ENCODE peak calls at places on chromosomes 3 and 15, in four cellular contexts. O is WTC11, S is HepG2, H is K562. I is an unnamed sample.

GRCh38 chr3:164752814-164753213 is 325.5 kb downstream of the SI start:
- DNase-seq in O (no peak), S (no peak), H (no peak), I (no peak)

GRCh38 chr3:4421121-4421520 is 45.9 kb downstream of the SUMF1 start:
- DNase-seq in O (no peak), S (no peak), H (peak), I (peak)

GRCh38 chr3:71583569-71584215 is at the start of gene FOXP1:
- DNase-seq in O (peak), S (peak), H (peak), I (peak)

GRCh38 chr3:12644297-12644937 is 19.5 kb downstream of the RAF1 start:
- DNase-seq in O (no peak), S (no peak), H (no peak), I (no peak)

GRCh38 chr3:151440940-151441339 is 19.9 kb downstream of the IGSF10 start:
- DNase-seq in O (no peak), S (no peak), H (no peak), I (no peak)

GRCh38 chr3:154304116-154304786 is 20.0 kb downstream of the DHX36 start:
- DNase-seq in O (no peak), S (no peak), H (no peak), I (no peak)

GRCh38 chr3:76028816-76029215 is 243.5 kb upstream of the ZNF717 start:
- DNase-seq in O (no peak), S (no peak), H (no peak), I (no peak)

GRCh38 chr3:102018544-102018943 is 169.2 kb downstream of the NFKBIZ start:
- DNase-seq in O (no peak), S (no peak), H (no peak), I (no peak)

GRCh38 chr3:193796089-193796488 is 203.1 kb downstream of the OPA1 start:
- DNase-seq in O (no peak), S (no peak), H (peak), I (no peak)

GRCh38 chr3:120773932-120774331 is 31.4 kb downstream of the GTF2E1 start:
- DNase-seq in O (no peak), S (no peak), H (peak), I (no peak)

GRCh38 chr15:68818088-68818670 is 2.5 kb downstream of the ANP32A start:
- DNase-seq in O (peak), S (peak), H (peak), I (peak)

GRCh38 chr3:55534876-55535275 is 47.8 kb upstream of the WNT5A start:
- DNase-seq in O (no peak), S (no peak), H (no peak), I (no peak)

GRCh38 chr3:126057547-126057819 is 26.4 kb downstream of the SLC41A3 start:
- DNase-seq in O (no peak), S (no peak), H (no peak), I (no peak)

GRCh38 chr3:32310918-32311839 is 72.7 kb downstream of the CMTM8 start:
- DNase-seq in O (no peak), S (peak), H (no peak), I (no peak)

GRCh38 chr3:184757010-184757651 is 45.3 kb upstream of the MAGEF1 start:
- DNase-seq in O (no peak), S (no peak), H (no peak), I (no peak)

DNA sequence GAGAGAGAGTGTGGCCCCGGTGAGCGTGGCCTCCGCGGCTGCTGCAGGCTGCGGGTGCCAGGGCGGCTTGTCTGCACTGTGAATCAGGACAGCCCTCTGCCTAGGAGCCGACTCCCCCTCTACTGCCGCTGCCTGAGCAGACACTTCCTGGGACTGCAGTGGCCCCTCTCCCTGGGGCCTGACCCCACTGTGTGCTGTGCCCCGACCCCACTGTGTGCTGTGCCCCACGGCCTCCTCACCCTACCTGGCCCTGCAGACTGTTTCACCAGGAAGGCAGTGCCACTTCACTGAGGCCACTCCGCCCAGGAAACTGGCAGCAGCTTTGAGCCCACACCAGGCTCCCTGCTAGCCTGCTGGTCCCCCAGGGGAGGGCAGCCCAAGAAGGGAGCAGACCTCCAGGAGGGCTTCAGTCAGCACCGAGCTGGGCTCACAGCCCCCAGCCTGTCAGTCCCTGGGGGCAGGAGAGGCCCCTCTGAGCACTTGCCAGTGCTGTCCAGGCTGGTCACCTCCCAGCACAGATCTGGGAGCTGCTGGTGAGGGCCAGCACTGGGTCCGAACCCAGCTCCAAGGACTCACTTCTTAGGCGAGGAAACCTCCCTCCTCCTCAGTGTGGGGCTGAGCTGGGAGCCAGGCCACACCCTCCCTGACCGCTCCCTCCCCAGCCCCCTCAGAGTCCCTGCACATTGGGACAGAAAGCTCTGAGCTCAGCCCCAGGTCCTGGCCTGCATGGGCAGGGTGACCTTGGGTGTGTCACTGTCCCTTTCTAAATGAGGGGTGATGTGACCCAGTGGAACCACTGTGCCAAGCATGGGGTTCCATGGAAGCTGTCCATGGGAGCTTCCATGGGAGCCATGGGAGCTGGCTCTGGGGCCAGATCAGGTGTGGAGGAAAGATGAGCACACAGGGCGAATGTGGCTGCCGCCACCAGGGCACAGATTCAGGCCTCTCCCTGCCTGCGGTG is 56.8 kb downstream of the DNAJB8 start:
- DNase-seq in O (no peak), S (no peak), H (peak), I (no peak)
- TF ChIP-seq HMGXB4 in O (no peak), S (no peak), H (no peak), I (no peak)

GRCh38 chr3:118688396-118688884 is 346.2 kb downstream of the IGSF11 start:
- DNase-seq in O (no peak), S (no peak), H (no peak), I (no peak)

GRCh38 chr3:118683636-118684035 is 351.0 kb downstream of the IGSF11 start:
- DNase-seq in O (no peak), S (no peak), H (no peak), I (no peak)

DNA sequence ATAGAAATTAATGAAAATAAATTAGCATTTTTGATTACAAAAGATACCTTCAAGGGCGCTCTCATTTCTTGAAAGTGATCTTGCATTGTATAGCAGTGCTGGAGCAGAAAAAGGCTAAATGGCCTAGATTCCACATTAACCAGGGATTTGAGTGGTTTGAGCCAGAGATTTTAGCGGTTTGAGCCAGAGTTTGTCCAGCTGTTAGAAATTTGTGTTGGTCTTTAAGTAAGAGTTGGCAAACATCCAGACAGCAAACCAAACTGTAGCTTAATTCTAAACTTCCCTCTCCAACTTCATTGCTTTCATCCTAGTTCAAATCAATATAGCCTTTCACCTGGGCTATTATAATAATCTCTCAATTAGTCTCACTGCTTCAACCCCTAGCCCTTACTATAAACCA is 351.7 kb downstream of the IGSF11 start:
- DNase-seq in O (no peak), S (no peak), H (no peak), I (no peak)
- TF ChIP-seq HMGXB4 in O (no peak), S (no peak), H (no peak), I (no peak)

GRCh38 chr15:90845201-90845949 is 23.0 kb upstream of the FURIN start:
- DNase-seq in O (no peak), S (no peak), H (peak), I (peak)
- TF ChIP-seq HMGXB4 in O (no peak), S (no peak), H (no peak), I (no peak)

DNA sequence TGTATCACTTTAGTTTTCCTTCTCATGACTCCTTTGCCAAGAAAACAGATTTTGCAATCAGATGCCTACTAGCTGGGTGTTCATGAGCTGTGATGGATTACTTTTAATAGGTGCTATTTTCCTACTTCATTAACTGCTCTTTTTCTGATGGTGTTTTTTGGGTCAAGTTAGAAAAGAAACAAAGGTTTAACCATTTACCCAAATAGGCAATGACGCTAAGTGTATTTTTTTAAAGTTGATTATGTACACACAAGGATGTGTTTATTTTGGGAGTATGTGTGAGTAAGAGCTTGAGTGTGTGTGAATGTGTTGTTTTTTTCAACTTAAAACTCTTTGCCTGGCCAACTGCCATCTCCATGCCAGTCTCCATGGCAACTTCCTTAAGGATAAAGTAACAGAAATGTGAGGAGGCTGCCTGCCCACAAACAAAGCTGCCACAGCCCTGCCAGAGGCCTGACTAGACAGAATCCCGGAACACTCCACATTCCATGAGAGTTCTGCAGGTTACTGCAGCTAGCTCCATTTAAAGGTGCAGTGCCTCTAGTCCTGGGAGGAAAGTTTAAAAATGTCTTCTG is 215.6 kb upstream of the RBMS3 start:
- DNase-seq in O (peak), S (no peak), H (no peak), I (peak)
- TF ChIP-seq HMGXB4 in O (no peak), S (no peak), H (no peak), I (no peak)

I was measured in A549.